ENCODE peak calls at places on chromosomes 16 and 17, in ten cellular contexts. F, E, N, I, M, S, U, C, G and T are unnamed samples.

GRCh38 chr16:3086596-3087242 is 12.4 kb downstream of the ZSCAN10 start:
- DNase-seq in F (no peak), E (peak; percentile 55), N (no peak), I (no peak), M (no peak), S (no peak), U (no peak), C (no peak), G (no peak), T (no peak)

GRCh38 chr17:59165933-59166342 is 10.4 kb downstream of the PRR11 start:
- DNase-seq in F (no peak), E (peak; percentile 86), N (peak; percentile 60), I (no peak), M (no peak), S (no peak), U (peak; percentile 47), C (no peak), G (no peak), T (no peak)

GRCh38 chr16:70428178-70428998 is 10.5 kb downstream of the ST3GAL2 start:
- DNase-seq in F (peak; percentile 66), E (peak; percentile 94), N (peak; percentile 97), I (peak; percentile 94), M (peak; percentile 96), S (peak; percentile 92), U (peak; percentile 93), C (peak; percentile 90), G (peak; percentile 96), T (peak; percentile 68)

GRCh38 chr17:33144837-33145236 is 148.3 kb downstream of the ASIC2 start:
- DNase-seq in F (no peak), E (no peak), N (no peak), I (no peak), M (no peak), S (no peak), U (no peak), C (no peak), G (no peak), T (no peak)

GRCh38 chr17:52106070-52106469 is 52.4 kb downstream of the CA10 start:
- DNase-seq in F (no peak), E (no peak), N (no peak), I (no peak), M (no peak), S (no peak), U (no peak), C (no peak), G (no peak), T (no peak)

GRCh38 chr16:80791411-80791810 is 13.0 kb downstream of the CDYL2 start:
- DNase-seq in F (no peak), E (no peak), N (no peak), I (no peak), M (no peak), S (no peak), U (no peak), C (no peak), G (no peak), T (no peak)

GRCh38 chr17:32445075-32445427 is 741 bp downstream of the PSMD11 start:
- DNase-seq in F (no peak), E (peak; percentile 83), N (peak; percentile 71), I (no peak), M (no peak), S (no peak), U (peak; percentile 70), C (no peak), G (no peak), T (no peak)

GRCh38 chr16:7284780-7285179 is 47.9 kb upstream of the RBFOX1 start:
- DNase-seq in F (no peak), E (no peak), N (no peak), I (no peak), M (no peak), S (no peak), U (no peak), C (no peak), G (no peak), T (no peak)

GRCh38 chr17:2215616-2216364 is 87.8 kb downstream of the SMG6 start:
- DNase-seq in F (peak; percentile 61), E (peak; percentile 78), N (peak; percentile 94), I (peak; percentile 84), M (peak; percentile 76), S (peak; percentile 90), U (peak; percentile 99), C (peak; percentile 66), G (peak; percentile 72), T (peak; percentile 90)

GRCh38 chr16:50670476-50670875 is 10.6 kb downstream of the SNX20 start:
- DNase-seq in F (no peak), E (no peak), N (no peak), I (no peak), M (no peak), S (peak; percentile 56), U (no peak), C (peak; percentile 17), G (no peak), T (no peak)

DNA sequence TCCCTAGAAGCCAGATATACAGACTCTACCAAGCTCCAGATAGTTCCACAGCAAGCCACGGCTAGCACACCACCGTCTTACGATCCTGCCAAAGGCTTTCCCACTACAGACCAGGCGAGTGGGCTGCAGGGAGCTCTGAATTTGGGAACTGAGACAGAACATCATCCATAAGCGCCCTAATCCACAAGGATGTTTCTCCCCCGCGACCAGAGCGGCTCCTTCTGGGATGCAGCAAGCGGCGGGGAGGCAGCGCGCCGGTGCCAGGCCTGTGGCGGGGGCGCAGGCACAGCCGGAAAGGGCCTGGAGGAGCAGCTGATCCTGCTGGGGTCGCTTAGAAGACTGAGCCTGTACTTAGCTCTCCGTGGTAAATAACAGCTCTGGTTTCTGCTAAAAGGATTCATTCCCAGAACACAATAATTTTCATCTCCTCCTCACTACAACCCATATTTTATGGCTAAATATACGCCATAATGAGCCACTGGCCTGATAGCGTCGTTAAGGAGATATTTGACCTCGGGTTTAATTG is 16.2 kb upstream of the FOXF1 start:
- DNase-seq in F (no peak), E (no peak), N (no peak), I (no peak), M (no peak), S (peak; percentile 47), U (no peak), C (no peak), G (no peak), T (no peak)
- H3K27me3 ChIP-seq in F (peaks cover 84% of the 10 kb centered on the region), E (peaks cover 100% of the 10 kb centered on the region), N (no peaks in the 10 kb centered on the region), I (peaks cover 99% of the 10 kb centered on the region), M (peaks cover 59% of the 10 kb centered on the region), S (peaks cover 89% of the 10 kb centered on the region), U (peaks cover 89% of the 10 kb centered on the region), C (peaks cover 75% of the 10 kb centered on the region), G (peaks cover 58% of the 10 kb centered on the region), T (peaks cover 12% of the 10 kb centered on the region)

GRCh38 chr16:31471875-31472558 is at the start of gene TGFB1I1:
- DNase-seq in F (no peak), E (peak; percentile 83), N (peak; percentile 80), I (peak; percentile 86), M (peak; percentile 74), S (peak; percentile 78), U (peak; percentile 71), C (no peak), G (peak; percentile 78), T (no peak)

GRCh38 chr16:31471241-31471874 is 594 bp upstream of the TGFB1I1 start:
- DNase-seq in F (no peak), E (no peak), N (peak; percentile 17), I (no peak), M (no peak), S (no peak), U (no peak), C (no peak), G (no peak), T (no peak)

GRCh38 chr16:31474173-31474714 is 2.3 kb downstream of the TGFB1I1 start:
- DNase-seq in F (no peak), E (no peak), N (peak; percentile 90), I (no peak), M (no peak), S (peak; percentile 64), U (peak; percentile 93), C (no peak), G (no peak), T (peak; percentile 63)

GRCh38 chr16:31473300-31474052 is 1.5 kb downstream of the TGFB1I1 start:
- DNase-seq in F (no peak), E (no peak), N (no peak), I (no peak), M (no peak), S (peak; percentile 69), U (no peak), C (no peak), G (no peak), T (no peak)

DNA sequence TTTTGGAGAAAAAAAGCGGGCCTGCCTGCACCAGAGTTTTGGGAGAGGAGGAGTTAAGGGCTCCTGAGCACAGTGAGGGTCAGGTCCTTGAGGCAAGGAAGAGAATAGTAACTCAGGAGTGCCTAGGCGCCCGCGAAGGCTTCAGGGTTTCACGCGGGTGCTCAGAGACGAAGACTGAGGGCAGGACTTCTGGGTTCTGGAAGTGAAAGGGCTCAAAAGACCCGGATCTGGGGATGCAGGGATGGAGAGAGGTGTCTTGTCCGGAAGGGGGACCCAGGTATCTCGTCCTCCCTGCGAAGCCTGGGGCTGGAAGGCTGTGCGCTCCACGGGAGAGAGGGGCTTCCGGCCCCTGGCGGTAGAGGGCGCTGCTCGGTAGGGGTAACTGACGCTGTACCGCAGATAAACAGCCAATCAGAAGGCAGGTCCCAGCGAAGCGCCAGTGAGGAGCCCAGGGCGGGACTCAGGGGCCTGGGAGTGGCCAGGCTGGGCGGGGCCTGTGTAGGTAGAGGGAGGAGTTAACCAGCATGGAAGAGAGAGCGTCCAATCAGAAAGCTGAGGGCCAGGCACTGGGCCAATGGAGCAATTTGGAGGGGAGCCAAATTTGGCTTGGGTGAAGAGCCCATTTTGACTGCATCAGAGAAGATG is 729 bp downstream of the TGFB1I1 start:
- DNase-seq in F (no peak), E (peak; percentile 91), N (peak; percentile 88), I (peak; percentile 90), M (peak; percentile 95), S (peak; percentile 80), U (peak; percentile 85), C (peak; percentile 91), G (peak; percentile 90), T (peak; percentile 58)
- H3K4me3 ChIP-seq in F (peak overlapping the region; percentile 48), E (peak overlapping the region; percentile 77), N (peak overlapping the region; percentile 87), I (peak overlapping the region; percentile 77), M (peak overlapping the region; percentile 83), S (peak overlapping the region; percentile 36), U (peak overlapping the region; percentile 95), C (peak overlapping the region; percentile 64), G (peak overlapping the region; percentile 73), T (peak overlapping the region; percentile 90)

DNA sequence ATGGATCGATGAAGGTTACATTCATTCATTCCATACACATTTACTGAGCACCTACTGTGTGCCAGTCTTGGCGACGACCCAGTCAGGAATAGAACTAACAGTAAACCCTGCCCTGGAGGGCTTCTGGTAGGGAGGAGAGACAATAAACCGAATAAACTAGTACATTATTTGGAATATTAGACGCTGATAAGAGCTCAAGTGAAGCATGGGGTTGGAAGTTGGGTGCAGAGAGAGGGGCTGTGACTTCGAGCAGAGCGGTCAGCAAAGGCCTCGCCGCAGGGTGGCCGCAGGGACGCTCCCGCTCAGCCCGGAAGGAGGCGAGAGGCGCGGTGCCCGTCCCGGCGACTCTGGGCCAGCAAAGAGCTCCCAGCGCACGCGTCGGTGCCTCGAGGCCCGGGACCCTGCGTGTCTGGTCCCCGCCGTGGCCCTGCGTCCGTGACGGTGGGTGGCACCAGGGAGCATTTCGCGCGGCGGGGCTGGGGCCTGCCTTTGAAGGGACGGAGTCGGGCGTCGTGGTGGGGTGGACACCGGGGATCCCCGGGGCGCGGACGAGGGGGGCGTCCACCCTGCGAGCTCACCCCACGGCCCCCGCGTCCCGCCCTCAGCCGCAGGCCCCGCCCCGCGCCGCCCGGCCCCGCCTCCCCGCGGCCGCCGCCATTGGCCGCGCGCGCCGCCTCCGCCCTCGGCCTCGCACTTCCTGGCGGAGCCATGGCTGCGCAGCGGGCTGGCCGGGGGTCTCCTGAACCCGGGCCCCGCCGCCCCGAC is at the start of gene KLHL36:
- DNase-seq in F (peak; percentile 85), E (peak; percentile 79), N (no peak), I (peak; percentile 76), M (no peak), S (peak; percentile 94), U (no peak), C (peak; percentile 78), G (peak; percentile 77), T (no peak)
- TF ChIP-seq CTCF in F (no peak), E (peak; percentile 36), N (no peak), I (no peak), M (no peak), S (no peak), U (no peak), C (no peak), G (no peak), T (no peak)

GRCh38 chr17:34820166-34820920 is 140.9 kb downstream of the CCT6B start:
- DNase-seq in F (no peak), E (peak; percentile 84), N (no peak), I (no peak), M (no peak), S (no peak), U (no peak), C (no peak), G (no peak), T (no peak)
- H3K27me3 ChIP-seq in F (no peaks in the 10 kb centered on the region), E (no peaks in the 10 kb centered on the region), N (peaks cover 5% of the 10 kb centered on the region), I (no peaks in the 10 kb centered on the region), M (no peaks in the 10 kb centered on the region), S (peaks cover 4% of the 10 kb centered on the region), U (no peaks in the 10 kb centered on the region), C (peaks cover 7% of the 10 kb centered on the region), G (no peaks in the 10 kb centered on the region), T (no peaks in the 10 kb centered on the region)